ENCODE peak calls at places on chromosomes 3 and 15, in seven cellular contexts. P is AG10803, F is epithelial cell of esophagus, R is lower lobe of right lung, X is body of pancreas, K is choroid plexus epithelial cell, L is right atrium auricular region. I is an unnamed sample.

GRCh38 chr15:100918034-100918689 is 995 bp upstream of the LRRK1 start:
- DNase-seq in K (peak), L (peak), X (peak), P (peak), F (peak), R (peak), I (peak)

GRCh38 chr15:51121118-51121517 is 26.4 kb upstream of the TNFAIP8L3 start:
- DNase-seq in L (no peak), K (peak), R (no peak), F (peak), X (peak), P (peak), I (no peak)

GRCh38 chr3:73512095-73512494 is 112.6 kb downstream of the PDZRN3 start:
- DNase-seq in P (no peak), F (no peak), L (no peak), R (no peak), K (peak), X (no peak), I (no peak)

GRCh38 chr15:52021128-52021671 is 2.2 kb downstream of the MAPK6 start:
- DNase-seq in X (peak), P (peak), R (no peak), K (peak), F (peak), L (no peak), I (no peak)

GRCh38 chr3:5186854-5187151 is 704 bp upstream of the EDEM1 start:
- DNase-seq in L (no peak), F (peak), P (peak), X (peak), K (peak), R (no peak), I (no peak)

GRCh38 chr15:73258271-73259108 is 110.3 kb downstream of the HCN4 start:
- DNase-seq in X (no peak), K (no peak), L (no peak), F (no peak), P (no peak), R (no peak), I (no peak)

GRCh38 chr3:81315051-81315450 is 446.4 kb downstream of the GBE1 start:
- DNase-seq in P (no peak), R (no peak), K (no peak), X (no peak), L (no peak), F (no peak), I (no peak)

GRCh38 chr3:354433-354832 is 157.9 kb downstream of the CHL1 start:
- DNase-seq in K (peak), R (no peak), P (peak), L (no peak), F (peak), X (peak), I (peak)

GRCh38 chr15:65069179-65069578 is 1.4 kb upstream of the RASL12 start:
- DNase-seq in F (no peak), R (peak), X (peak), L (no peak), P (peak), K (peak), I (no peak)

GRCh38 chr3:124387008-124387407 is 343.2 kb upstream of the UMPS start:
- DNase-seq in F (no peak), K (no peak), P (no peak), R (no peak), L (no peak), X (no peak), I (no peak)

GRCh38 chr3:194690501-194691372 is 5.1 kb downstream of the FAM43A start:
- DNase-seq in X (no peak), L (no peak), P (no peak), K (peak), F (peak), R (no peak), I (no peak)

GRCh38 chr3:5754602-5755001 is 567.1 kb downstream of the EDEM1 start:
- DNase-seq in P (no peak), K (no peak), R (no peak), F (no peak), X (peak), L (no peak), I (no peak)

GRCh38 chr15:77493324-77493907 is 72.7 kb downstream of the HMG20A start:
- DNase-seq in X (no peak), F (no peak), L (no peak), K (peak), P (peak), R (no peak), I (no peak)

GRCh38 chr3:169623971-169624370 is 39.5 kb downstream of the MECOM start:
- DNase-seq in P (no peak), R (no peak), F (no peak), X (peak), L (no peak), K (no peak), I (no peak)

GRCh38 chr15:63274427-63274826 is 3.0 kb upstream of the APH1B start:
- DNase-seq in F (no peak), L (no peak), X (no peak), R (no peak), K (peak), P (peak), I (no peak)

GRCh38 chr3:58414538-58415197 is 19.0 kb downstream of the PDHB start:
- DNase-seq in R (no peak), L (peak), F (peak), K (peak), P (peak), X (peak), I (peak)

GRCh38 chr15:77552066-77552465 is 80.6 kb downstream of the LINGO1 start:
- DNase-seq in L (no peak), F (no peak), K (no peak), R (no peak), P (no peak), X (no peak), I (no peak)

GRCh38 chr3:155079795-155080546 is at the start of gene MME:
- DNase-seq in K (peak), P (peak), X (peak), F (peak), R (peak), L (no peak), I (peak)

GRCh38 chr3:43512749-43513404 is 108.9 kb downstream of the ANO10 start:
- DNase-seq in F (peak), R (no peak), X (no peak), L (no peak), P (peak), K (peak), I (no peak)

GRCh38 chr3:133437391-133438093 is 37.7 kb downstream of the BFSP2 start:
- DNase-seq in P (peak), R (no peak), L (no peak), X (peak), F (peak), K (peak), I (no peak)

GRCh38 chr3:59425371-59425770 is 375.5 kb upstream of the CFAP20DC start:
- DNase-seq in R (no peak), L (no peak), F (peak), X (peak), K (peak), P (peak), I (no peak)

GRCh38 chr3:108501538-108501937 is 8.9 kb downstream of the MYH15 start:
- DNase-seq in X (no peak), R (no peak), F (peak), L (no peak), K (no peak), P (no peak), I (no peak)

GRCh38 chr15:51842852-51843737 is 13.6 kb downstream of the TMOD3 start:
- DNase-seq in X (no peak), K (peak), R (no peak), F (peak), P (peak), L (no peak), I (no peak)

GRCh38 chr15:73885954-73886700 is 12.8 kb downstream of the TBC1D21 start:
- DNase-seq in R (no peak), X (no peak), L (no peak), K (no peak), F (no peak), P (no peak), I (no peak)

GRCh38 chr3:65497846-65498245 is 540.9 kb downstream of the MAGI1 start:
- DNase-seq in F (no peak), K (no peak), R (no peak), X (no peak), P (no peak), L (no peak), I (no peak)

GRCh38 chr3:183298708-183299153 is 45.7 kb downstream of the B3GNT5 start:
- DNase-seq in L (peak), P (peak), X (peak), R (peak), F (peak), K (peak), I (no peak)

GRCh38 chr3:50364573-50365079 is 5.3 kb upstream of the TMEM115 start:
- DNase-seq in F (no peak), K (no peak), X (no peak), P (peak), L (no peak), R (no peak), I (peak)

GRCh38 chr15:75640483-75641175 is 605 bp upstream of the IMP3 start:
- DNase-seq in K (peak), F (peak), L (no peak), X (no peak), R (peak), P (peak), I (no peak)

GRCh38 chr3:134794323-134794722 is 737 bp upstream of the EPHB1 start:
- DNase-seq in L (no peak), X (no peak), F (no peak), K (no peak), R (no peak), P (no peak), I (no peak)

GRCh38 chr3:134794950-134795775 is at the start of gene EPHB1:
- DNase-seq in F (peak), P (peak), K (peak), L (peak), R (peak), X (peak), I (peak)

GRCh38 chr3:134797080-134797801 is 2.2 kb downstream of the EPHB1 start:
- DNase-seq in L (no peak), P (peak), R (no peak), X (no peak), K (no peak), F (no peak), I (peak)

GRCh38 chr3:134796313-134797079 is 1.4 kb downstream of the EPHB1 start:
- DNase-seq in K (peak), F (peak), R (no peak), X (no peak), P (peak), L (no peak), I (peak)

DNA sequence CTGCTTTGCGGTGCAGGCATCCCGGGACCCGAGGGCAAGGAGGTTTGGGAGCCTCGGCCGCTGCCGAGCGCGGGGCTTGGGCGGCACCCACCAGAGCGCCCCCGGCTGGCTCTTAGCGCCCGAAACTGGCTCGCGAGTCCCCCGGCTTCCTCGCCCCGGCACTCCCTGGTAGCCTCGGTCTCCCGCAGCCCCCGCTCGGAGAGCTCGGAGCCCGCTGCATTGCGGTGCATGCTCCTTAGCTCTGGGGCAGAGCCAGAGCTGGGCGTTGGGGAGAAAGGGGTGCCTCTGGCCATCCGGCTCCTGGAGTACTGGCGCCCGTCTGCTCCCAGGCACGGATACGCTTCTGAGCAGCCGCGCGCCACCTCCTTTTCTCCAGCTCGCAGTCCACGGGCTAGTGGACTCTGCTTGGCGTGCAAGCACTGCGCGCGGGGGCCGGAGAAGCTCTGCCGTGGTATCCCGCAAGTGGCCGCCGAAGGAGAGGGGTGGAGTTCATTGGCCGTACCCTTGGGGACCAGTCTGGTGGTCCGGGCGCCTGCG is 784 bp downstream of the EPHB1 start:
- DNase-seq in P (peak), L (no peak), K (peak), R (no peak), F (peak), X (no peak), I (no peak)
- TF ChIP-seq CTCF in P (peak), L (no peak), K (no peak), R (no peak), F (no peak), X (no peak), I (no peak)

DNA sequence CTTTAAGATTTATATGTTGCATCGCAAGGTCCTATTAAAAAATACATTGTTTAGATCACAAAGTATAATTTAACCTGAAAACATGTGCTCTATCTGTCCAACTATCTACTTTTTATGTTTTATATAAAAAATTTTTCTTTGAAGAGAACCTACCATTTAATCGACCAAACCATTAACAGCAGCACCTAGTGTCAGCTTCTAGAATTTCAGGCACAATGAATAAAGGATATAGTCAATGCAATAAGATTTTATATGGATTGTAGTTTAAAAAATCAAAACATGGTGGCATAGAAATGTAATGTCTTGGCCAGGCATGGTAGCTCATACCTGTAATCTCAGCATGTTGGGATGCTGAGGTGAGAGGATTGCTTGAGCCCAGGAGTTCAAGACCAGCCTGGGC is 313.7 kb downstream of the GAP43 start:
- DNase-seq in R (no peak), P (no peak), L (no peak), X (no peak), K (peak), F (peak), I (no peak)
- TF ChIP-seq CTCF in R (peak), P (peak), L (no peak), X (no peak), K (peak), F (peak), I (peak)

GRCh38 chr3:187017511-187018230 is 87.3 kb downstream of the ST6GAL1 start:
- DNase-seq in X (no peak), K (no peak), P (no peak), R (no peak), F (no peak), L (peak), I (no peak)

GRCh38 chr3:187020376-187020775 is 90.0 kb downstream of the ST6GAL1 start:
- DNase-seq in R (no peak), X (no peak), L (peak), K (no peak), F (no peak), P (no peak), I (no peak)

GRCh38 chr3:187016639-187017345 is 86.5 kb downstream of the ST6GAL1 start:
- DNase-seq in L (peak), R (no peak), K (peak), X (no peak), P (peak), F (peak), I (no peak)

GRCh38 chr3:187021748-187022402 is 91.5 kb downstream of the ST6GAL1 start:
- DNase-seq in P (no peak), X (no peak), L (peak), K (no peak), R (no peak), F (no peak), I (no peak)

GRCh38 chr3:187019542-187020072 is 89.3 kb downstream of the ST6GAL1 start:
- DNase-seq in X (no peak), L (peak), P (no peak), K (no peak), R (no peak), F (no peak), I (no peak)
- TF ChIP-seq CTCF in X (no peak), L (peak), P (no peak), K (no peak), R (no peak), F (no peak), I (no peak)

DNA sequence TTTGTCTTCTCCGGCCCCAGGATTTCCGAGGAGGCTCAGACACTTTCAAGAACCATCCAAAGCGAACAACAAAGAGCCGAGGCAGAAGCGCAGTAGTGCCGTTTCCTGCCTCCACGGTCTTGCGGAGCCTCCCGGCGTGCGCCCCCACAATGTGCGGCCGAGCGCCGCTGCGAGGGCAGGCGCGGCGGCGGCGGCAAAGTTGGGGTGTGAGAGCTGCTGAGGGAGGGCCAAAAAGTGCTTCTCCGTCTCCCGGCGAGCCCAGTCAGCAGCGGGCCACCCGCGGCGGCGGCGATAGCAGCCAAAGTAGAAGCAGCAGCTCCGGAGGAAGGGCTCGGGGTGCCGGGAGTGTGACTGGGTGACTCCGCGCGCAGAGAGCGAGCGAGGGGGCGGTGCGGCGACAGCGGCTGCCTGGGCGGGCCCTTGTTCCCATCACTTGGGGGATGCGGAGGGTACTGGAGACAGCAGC is 749.1 kb downstream of the ROBO1 start:
- DNase-seq in X (peak), R (peak), P (peak), L (peak), K (peak), F (peak), I (peak)
- TF ChIP-seq CTCF in X (no peak), R (no peak), P (peak), L (no peak), K (peak), F (no peak), I (no peak)

DNA sequence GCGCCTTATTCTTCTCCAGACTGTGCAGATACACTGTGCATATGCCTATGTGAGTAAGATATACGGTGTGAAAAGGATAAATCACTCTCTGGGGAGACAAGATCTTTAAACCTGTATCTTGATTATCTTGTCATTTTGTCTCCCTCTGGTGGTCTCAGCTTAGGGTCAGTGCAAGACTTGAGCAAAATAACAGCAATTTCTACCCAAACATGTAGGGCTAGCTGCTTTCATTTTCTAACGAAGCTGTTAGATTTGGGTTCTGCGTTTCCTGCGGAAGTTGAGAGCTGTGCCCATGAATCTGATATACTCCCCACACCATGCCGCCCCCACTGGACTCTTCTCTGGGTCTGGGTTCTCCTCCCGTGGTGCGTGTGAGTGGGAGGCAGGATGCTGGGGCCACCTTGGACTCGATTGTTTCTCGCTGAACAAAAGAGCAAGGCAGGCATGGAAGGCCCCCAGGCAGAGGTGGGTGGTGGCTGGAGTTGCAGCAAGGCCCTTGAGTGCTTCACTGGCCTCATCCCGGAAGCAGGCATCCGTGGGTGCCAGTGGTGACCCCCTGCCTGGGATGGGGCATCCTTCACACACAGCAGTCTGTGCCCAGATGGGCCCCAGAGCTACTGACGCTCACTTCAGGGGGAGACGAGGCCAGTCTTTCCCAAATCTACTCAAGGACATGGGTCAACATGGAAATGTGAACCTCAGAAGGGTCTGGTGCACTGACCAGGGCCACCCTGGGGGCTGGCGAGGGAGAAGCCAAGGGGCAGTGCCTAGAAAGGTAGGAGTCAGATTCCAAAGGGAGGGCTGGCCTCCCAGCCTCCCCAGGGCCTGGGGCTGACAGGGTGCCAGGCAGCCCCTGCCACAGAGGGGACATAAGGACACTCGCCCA is 179.6 kb downstream of the NSMCE3 start:
- DNase-seq in X (no peak), P (no peak), F (no peak), R (no peak), K (peak), L (no peak), I (no peak)
- TF ChIP-seq CTCF in X (no peak), P (peak), F (no peak), R (no peak), K (peak), L (no peak), I (no peak)

GRCh38 chr3:151330899-151331298 is 1.6 kb upstream of the P2RY13 start:
- DNase-seq in P (peak), F (no peak), X (no peak), K (peak), R (no peak), L (no peak), I (no peak)

GRCh38 chr3:151328298-151329036 is 882 bp downstream of the P2RY13 start:
- DNase-seq in K (peak), P (peak), R (no peak), X (no peak), L (no peak), F (peak), I (no peak)

GRCh38 chr3:151329368-151329767 is at the start of gene P2RY13:
- DNase-seq in P (no peak), L (no peak), F (no peak), K (no peak), X (no peak), R (no peak), I (no peak)

GRCh38 chr3:151330374-151330773 is 1.0 kb upstream of the P2RY13 start:
- DNase-seq in K (no peak), X (no peak), R (no peak), F (no peak), L (no peak), P (no peak), I (no peak)

GRCh38 chr3:151327571-151328198 is 1.7 kb downstream of the P2RY13 start:
- DNase-seq in R (no peak), K (peak), P (peak), F (peak), L (no peak), X (no peak), I (no peak)
- TF ChIP-seq CTCF in R (peak), K (peak), P (peak), F (peak), L (peak), X (peak), I (peak)

I was measured in endothelial cell.